ENCODE peak calls at places on chromosomes 2 and 18, in seven cellular contexts. One of them, this sample, is unnamed.

GRCh38 chr2:233165543-233165894 is 86.0 kb upstream of the ATG16L1 start:
- DNase-seq in heart left ventricle: no peak
- DNase-seq in fibroblast of the aortic adventitia: no peak
- DNase-seq in tibial nerve: no peak
- DNase-seq in epithelial cell of esophagus: no peak
- DNase-seq in ovary: no peak
- DNase-seq in colonic mucosa: no peak
- DNase-seq in this sample: no peak

GRCh38 chr2:128424806-128425205 is 106.1 kb upstream of the HS6ST1 start:
- DNase-seq in heart left ventricle: peak
- DNase-seq in fibroblast of the aortic adventitia: no peak
- DNase-seq in tibial nerve: no peak
- DNase-seq in epithelial cell of esophagus: no peak
- DNase-seq in ovary: no peak
- DNase-seq in colonic mucosa: no peak
- DNase-seq in this sample: no peak

GRCh38 chr18:62867521-62867920 is 152.2 kb downstream of the PHLPP1 start:
- DNase-seq in heart left ventricle: no peak
- DNase-seq in fibroblast of the aortic adventitia: no peak
- DNase-seq in tibial nerve: no peak
- DNase-seq in epithelial cell of esophagus: no peak
- DNase-seq in ovary: no peak
- DNase-seq in colonic mucosa: no peak
- DNase-seq in this sample: no peak

GRCh38 chr2:137420744-137421143 is 543.5 kb upstream of the HNMT start:
- DNase-seq in heart left ventricle: no peak
- DNase-seq in fibroblast of the aortic adventitia: no peak
- DNase-seq in tibial nerve: no peak
- DNase-seq in epithelial cell of esophagus: no peak
- DNase-seq in ovary: no peak
- DNase-seq in colonic mucosa: no peak
- DNase-seq in this sample: no peak

GRCh38 chr2:16134436-16135165 is 194.3 kb downstream of the MYCN start:
- DNase-seq in heart left ventricle: no peak
- DNase-seq in fibroblast of the aortic adventitia: no peak
- DNase-seq in tibial nerve: peak
- DNase-seq in epithelial cell of esophagus: no peak
- DNase-seq in ovary: no peak
- DNase-seq in colonic mucosa: no peak
- DNase-seq in this sample: no peak

GRCh38 chr2:233449071-233449901 is 95.0 kb downstream of the DGKD start:
- DNase-seq in heart left ventricle: no peak
- DNase-seq in fibroblast of the aortic adventitia: peak
- DNase-seq in tibial nerve: no peak
- DNase-seq in epithelial cell of esophagus: peak
- DNase-seq in ovary: no peak
- DNase-seq in colonic mucosa: no peak
- DNase-seq in this sample: peak

GRCh38 chr2:147364597-147364996 is 480.2 kb upstream of the ACVR2A start:
- DNase-seq in heart left ventricle: no peak
- DNase-seq in fibroblast of the aortic adventitia: no peak
- DNase-seq in tibial nerve: no peak
- DNase-seq in epithelial cell of esophagus: no peak
- DNase-seq in ovary: no peak
- DNase-seq in colonic mucosa: no peak
- DNase-seq in this sample: no peak

GRCh38 chr2:110863726-110864125 is 131.4 kb downstream of the ACOXL start:
- DNase-seq in heart left ventricle: no peak
- DNase-seq in fibroblast of the aortic adventitia: no peak
- DNase-seq in tibial nerve: no peak
- DNase-seq in epithelial cell of esophagus: no peak
- DNase-seq in ovary: no peak
- DNase-seq in colonic mucosa: no peak
- DNase-seq in this sample: no peak

GRCh38 chr2:52084760-52085159 is 1052.8 kb upstream of the NRXN1 start:
- DNase-seq in heart left ventricle: no peak
- DNase-seq in fibroblast of the aortic adventitia: peak
- DNase-seq in tibial nerve: no peak
- DNase-seq in epithelial cell of esophagus: no peak
- DNase-seq in ovary: no peak
- DNase-seq in colonic mucosa: no peak
- DNase-seq in this sample: no peak

GRCh38 chr2:169363570-169364150 is 1.3 kb upstream of the LRP2 start:
- DNase-seq in heart left ventricle: peak
- DNase-seq in fibroblast of the aortic adventitia: peak
- DNase-seq in tibial nerve: no peak
- DNase-seq in epithelial cell of esophagus: peak
- DNase-seq in ovary: peak
- DNase-seq in colonic mucosa: peak
- DNase-seq in this sample: no peak

GRCh38 chr2:68909793-68910674 is 38.8 kb upstream of the BMP10 start:
- DNase-seq in heart left ventricle: no peak
- DNase-seq in fibroblast of the aortic adventitia: peak
- DNase-seq in tibial nerve: peak
- DNase-seq in epithelial cell of esophagus: peak
- DNase-seq in ovary: peak
- DNase-seq in colonic mucosa: peak
- DNase-seq in this sample: peak

GRCh38 chr2:54924121-54924520 is 126.1 kb downstream of the RTN4 start:
- DNase-seq in heart left ventricle: no peak
- DNase-seq in fibroblast of the aortic adventitia: no peak
- DNase-seq in tibial nerve: no peak
- DNase-seq in epithelial cell of esophagus: no peak
- DNase-seq in ovary: no peak
- DNase-seq in colonic mucosa: no peak
- DNase-seq in this sample: no peak

GRCh38 chr18:57846258-57846657 is 43.1 kb upstream of the ATP8B1 start:
- DNase-seq in heart left ventricle: no peak
- DNase-seq in fibroblast of the aortic adventitia: peak
- DNase-seq in tibial nerve: no peak
- DNase-seq in epithelial cell of esophagus: peak
- DNase-seq in ovary: no peak
- DNase-seq in colonic mucosa: no peak
- DNase-seq in this sample: peak

GRCh38 chr18:62209046-62209445 is 22.0 kb downstream of the RELCH start:
- DNase-seq in heart left ventricle: no peak
- DNase-seq in fibroblast of the aortic adventitia: peak
- DNase-seq in tibial nerve: no peak
- DNase-seq in epithelial cell of esophagus: peak
- DNase-seq in ovary: no peak
- DNase-seq in colonic mucosa: no peak
- DNase-seq in this sample: no peak

GRCh38 chr2:73243884-73244570 is 9.9 kb downstream of the CCT7 start:
- DNase-seq in heart left ventricle: no peak
- DNase-seq in fibroblast of the aortic adventitia: peak
- DNase-seq in tibial nerve: no peak
- DNase-seq in epithelial cell of esophagus: peak
- DNase-seq in ovary: no peak
- DNase-seq in colonic mucosa: no peak
- DNase-seq in this sample: peak

GRCh38 chr18:63138469-63139340 is 180.9 kb downstream of the BCL2 start:
- DNase-seq in heart left ventricle: no peak
- DNase-seq in fibroblast of the aortic adventitia: no peak
- DNase-seq in tibial nerve: no peak
- DNase-seq in epithelial cell of esophagus: no peak
- DNase-seq in ovary: no peak
- DNase-seq in colonic mucosa: no peak
- DNase-seq in this sample: no peak

GRCh38 chr2:26757873-26758789 is 6.0 kb upstream of the SLC35F6 start:
- DNase-seq in heart left ventricle: no peak
- DNase-seq in fibroblast of the aortic adventitia: peak
- DNase-seq in tibial nerve: peak
- DNase-seq in epithelial cell of esophagus: peak
- DNase-seq in ovary: peak
- DNase-seq in colonic mucosa: peak
- DNase-seq in this sample: peak

GRCh38 chr2:238701066-238701906 is 146.6 kb upstream of the TWIST2 start:
- DNase-seq in heart left ventricle: no peak
- DNase-seq in fibroblast of the aortic adventitia: no peak
- DNase-seq in tibial nerve: peak
- DNase-seq in epithelial cell of esophagus: no peak
- DNase-seq in ovary: no peak
- DNase-seq in colonic mucosa: peak
- DNase-seq in this sample: no peak

DNA sequence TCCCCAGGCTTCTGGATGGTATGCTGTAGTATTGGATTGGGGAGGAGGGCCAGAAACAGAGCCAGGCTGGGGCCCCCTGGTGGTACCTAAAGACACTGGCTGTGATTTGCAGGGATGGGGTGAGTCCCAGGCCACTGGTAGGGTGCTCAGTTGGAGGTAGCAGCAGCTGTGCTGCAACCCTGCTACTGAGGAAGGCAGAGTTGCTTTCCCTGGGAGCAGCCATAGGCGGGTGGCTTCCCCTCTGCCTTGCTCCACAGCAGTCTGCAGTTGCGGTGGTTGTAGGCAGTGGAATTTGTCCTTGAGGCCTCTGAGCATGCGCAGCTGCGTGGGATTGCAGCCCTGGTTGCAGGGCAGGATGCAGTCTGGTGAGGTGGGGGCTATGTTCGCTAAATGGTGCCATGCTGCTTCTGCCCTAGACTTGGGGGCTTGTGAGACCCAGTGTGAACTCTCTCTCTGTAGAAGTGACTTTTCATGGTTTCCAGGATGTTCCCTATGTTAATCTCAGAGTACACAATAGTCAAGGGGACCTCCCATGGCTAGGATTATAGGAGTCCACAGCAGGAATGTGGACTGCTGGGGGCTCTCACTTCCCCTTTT is 443.5 kb downstream of the XIRP2 start:
- DNase-seq in heart left ventricle: no peak
- DNase-seq in fibroblast of the aortic adventitia: no peak
- DNase-seq in tibial nerve: no peak
- DNase-seq in epithelial cell of esophagus: no peak
- DNase-seq in ovary: no peak
- DNase-seq in colonic mucosa: peak
- DNase-seq in this sample: no peak
- TF ChIP-seq CTCF in heart left ventricle: no peak
- TF ChIP-seq CTCF in fibroblast of the aortic adventitia: no peak
- TF ChIP-seq CTCF in tibial nerve: no peak
- TF ChIP-seq CTCF in epithelial cell of esophagus: no peak
- TF ChIP-seq CTCF in ovary: no peak
- TF ChIP-seq CTCF in colonic mucosa: no peak
- TF ChIP-seq CTCF in this sample: no peak

DNA sequence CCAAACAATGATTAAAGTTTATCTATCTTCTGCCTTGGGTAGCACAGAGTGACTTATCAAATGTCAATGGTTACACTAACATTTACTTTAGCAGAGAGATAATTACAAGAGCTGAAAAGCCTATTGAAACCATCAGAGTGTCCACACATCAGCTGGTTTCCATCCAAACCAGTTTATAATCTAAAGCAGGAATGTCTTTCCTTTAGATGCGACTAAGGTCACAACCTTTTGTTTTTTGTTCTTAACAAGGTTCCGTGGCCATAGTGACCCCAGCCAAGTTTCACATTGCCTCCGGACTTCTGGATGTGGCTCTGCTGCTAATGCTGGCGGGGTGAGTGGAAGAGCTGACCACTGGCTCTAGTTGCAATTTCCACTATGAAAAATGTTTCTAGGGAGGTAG is 58.6 kb upstream of the RMDN2 start:
- DNase-seq in heart left ventricle: no peak
- DNase-seq in fibroblast of the aortic adventitia: no peak
- DNase-seq in tibial nerve: no peak
- DNase-seq in epithelial cell of esophagus: no peak
- DNase-seq in ovary: no peak
- DNase-seq in colonic mucosa: no peak
- DNase-seq in this sample: no peak
- TF ChIP-seq CTCF in heart left ventricle: no peak
- TF ChIP-seq CTCF in fibroblast of the aortic adventitia: no peak
- TF ChIP-seq CTCF in tibial nerve: no peak
- TF ChIP-seq CTCF in epithelial cell of esophagus: no peak
- TF ChIP-seq CTCF in ovary: no peak
- TF ChIP-seq CTCF in colonic mucosa: no peak
- TF ChIP-seq CTCF in this sample: no peak

DNA sequence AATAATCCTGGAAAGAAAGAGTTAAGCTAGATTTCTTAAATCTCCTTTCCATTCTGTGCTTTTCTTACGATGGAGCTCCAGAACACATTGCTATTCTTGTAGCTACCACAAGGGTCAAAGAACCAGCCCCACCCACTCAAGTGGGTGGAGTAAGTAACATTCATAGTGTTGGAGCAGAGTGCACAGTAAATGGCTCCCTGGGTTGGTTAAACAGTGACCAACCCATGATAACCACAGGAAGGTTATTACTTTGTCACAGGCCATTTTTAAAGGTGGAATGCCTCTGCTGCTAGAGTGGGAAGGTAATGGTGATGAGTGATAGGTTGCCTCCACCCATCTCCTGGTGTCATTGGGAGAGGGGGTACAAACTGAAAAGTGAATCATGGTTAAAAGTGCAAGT is 13.9 kb downstream of the ARPC2 start:
- DNase-seq in heart left ventricle: no peak
- DNase-seq in fibroblast of the aortic adventitia: peak
- DNase-seq in tibial nerve: no peak
- DNase-seq in epithelial cell of esophagus: peak
- DNase-seq in ovary: no peak
- DNase-seq in colonic mucosa: peak
- DNase-seq in this sample: peak
- TF ChIP-seq CTCF in heart left ventricle: peak
- TF ChIP-seq CTCF in fibroblast of the aortic adventitia: no peak
- TF ChIP-seq CTCF in tibial nerve: no peak
- TF ChIP-seq CTCF in epithelial cell of esophagus: peak
- TF ChIP-seq CTCF in ovary: no peak
- TF ChIP-seq CTCF in colonic mucosa: peak
- TF ChIP-seq CTCF in this sample: peak

GRCh38 chr2:36808386-36808785 is 111.9 kb downstream of the VIT start:
- DNase-seq in heart left ventricle: no peak
- DNase-seq in fibroblast of the aortic adventitia: no peak
- DNase-seq in tibial nerve: no peak
- DNase-seq in epithelial cell of esophagus: no peak
- DNase-seq in ovary: no peak
- DNase-seq in colonic mucosa: no peak
- DNase-seq in this sample: no peak

GRCh38 chr2:36807223-36807886 is 110.8 kb downstream of the VIT start:
- DNase-seq in heart left ventricle: no peak
- DNase-seq in fibroblast of the aortic adventitia: no peak
- DNase-seq in tibial nerve: no peak
- DNase-seq in epithelial cell of esophagus: no peak
- DNase-seq in ovary: no peak
- DNase-seq in colonic mucosa: peak
- DNase-seq in this sample: no peak

GRCh38 chr2:36811071-36811470 is 114.6 kb downstream of the VIT start:
- DNase-seq in heart left ventricle: no peak
- DNase-seq in fibroblast of the aortic adventitia: no peak
- DNase-seq in tibial nerve: no peak
- DNase-seq in epithelial cell of esophagus: no peak
- DNase-seq in ovary: no peak
- DNase-seq in colonic mucosa: no peak
- DNase-seq in this sample: no peak

GRCh38 chr2:36809046-36809445 is 112.5 kb downstream of the VIT start:
- DNase-seq in heart left ventricle: no peak
- DNase-seq in fibroblast of the aortic adventitia: no peak
- DNase-seq in tibial nerve: no peak
- DNase-seq in epithelial cell of esophagus: peak
- DNase-seq in ovary: no peak
- DNase-seq in colonic mucosa: no peak
- DNase-seq in this sample: no peak

DNA sequence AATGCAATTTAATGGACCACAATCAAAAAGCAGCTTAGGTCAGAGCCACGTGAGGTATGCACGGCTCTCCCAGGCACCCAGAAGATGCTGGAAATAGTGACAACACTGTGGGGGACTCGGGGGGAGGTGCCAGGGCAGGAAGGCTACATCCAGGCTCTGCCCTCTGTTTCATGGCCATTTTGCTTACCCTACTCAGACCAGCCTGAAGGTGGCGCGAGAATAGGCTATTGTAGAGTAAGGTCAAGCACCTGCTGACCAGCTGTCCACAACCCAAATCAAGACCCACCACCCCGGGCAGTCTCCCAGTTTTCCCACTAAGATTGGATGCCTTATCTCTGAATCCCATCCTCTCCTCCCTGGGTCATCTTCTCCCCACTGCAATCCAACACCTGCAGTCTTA is 115.7 kb downstream of the VIT start:
- DNase-seq in heart left ventricle: no peak
- DNase-seq in fibroblast of the aortic adventitia: no peak
- DNase-seq in tibial nerve: no peak
- DNase-seq in epithelial cell of esophagus: no peak
- DNase-seq in ovary: no peak
- DNase-seq in colonic mucosa: no peak
- DNase-seq in this sample: no peak
- TF ChIP-seq CTCF in heart left ventricle: no peak
- TF ChIP-seq CTCF in fibroblast of the aortic adventitia: peak
- TF ChIP-seq CTCF in tibial nerve: no peak
- TF ChIP-seq CTCF in epithelial cell of esophagus: peak
- TF ChIP-seq CTCF in ovary: no peak
- TF ChIP-seq CTCF in colonic mucosa: no peak
- TF ChIP-seq CTCF in this sample: peak